ENCODE peak calls at places on chromosomes 1 and 21, in five cellular contexts. R is neural progenitor cell, W is IMR-90, O is H9, B is SK-N-SH. Y is an unnamed sample.
A peak's percentile ranks its signal among the peaks of the same experiment; 100 is the strongest.

GRCh38 chr1:53681647-53682368 is 57.2 kb downstream of the GLIS1 start:
- DNase-seq in R (peak; percentile 87), W (peak; percentile 24), O (peak; percentile 89), B (peak; percentile 79), Y (peak; percentile 87)

GRCh38 chr1:154657547-154657946 is 49.6 kb upstream of the ADAR start:
- DNase-seq in R (no peak), W (no peak), O (no peak), B (no peak), Y (no peak)

GRCh38 chr1:167518331-167518700 is at the start of gene CD247:
- DNase-seq in R (no peak), W (no peak), O (no peak), B (no peak), Y (no peak)

GRCh38 chr1:205396972-205397616 is 24.8 kb downstream of the LEMD1 start:
- DNase-seq in R (peak; percentile 82), W (peak; percentile 43), O (peak; percentile 67), B (peak; percentile 75), Y (peak; percentile 68)

GRCh38 chr21:30733026-30733425 is 14.0 kb downstream of the KRTAP21-2 start:
- DNase-seq in R (no peak), W (no peak), O (no peak), B (no peak), Y (no peak)

GRCh38 chr21:44919913-44920693 is 596 bp downstream of the ITGB2 start:
- DNase-seq in R (no peak), W (no peak), O (no peak), B (no peak), Y (no peak)

GRCh38 chr1:9263984-9264929 is 28.4 kb upstream of the SPSB1 start:
- DNase-seq in R (no peak), W (no peak), O (no peak), B (no peak), Y (no peak)

GRCh38 chr1:38050397-38051141 is 4.0 kb upstream of the POU3F1 start:
- DNase-seq in R (peak; percentile 74), W (peak; percentile 23), O (no peak), B (no peak), Y (no peak)

GRCh38 chr1:157948547-157949152 is 44.8 kb upstream of the KIRREL1 start:
- DNase-seq in R (peak; percentile 85), W (peak; percentile 42), O (peak; percentile 78), B (no peak), Y (peak; percentile 77)

GRCh38 chr1:157941939-157942338 is 51.5 kb upstream of the KIRREL1 start:
- DNase-seq in R (no peak), W (no peak), O (no peak), B (no peak), Y (no peak)

GRCh38 chr1:157944666-157945280 is 48.7 kb upstream of the KIRREL1 start:
- DNase-seq in R (no peak), W (no peak), O (no peak), B (no peak), Y (peak; percentile 17)
- H2AFZ ChIP-seq in R (no peak overlapping the region), W (no peak overlapping the region), O (no peak overlapping the region), B (no peak overlapping the region), Y (no peak overlapping the region)

GRCh38 chr1:116875391-116875790 is 34.3 kb upstream of the PTGFRN start:
- DNase-seq in R (no peak), W (no peak), O (peak; percentile 57), B (no peak), Y (no peak)
- H2AFZ ChIP-seq in R (no peak overlapping the region), W (no peak overlapping the region), O (no peak overlapping the region), B (no peak overlapping the region), Y (no peak overlapping the region)

DNA sequence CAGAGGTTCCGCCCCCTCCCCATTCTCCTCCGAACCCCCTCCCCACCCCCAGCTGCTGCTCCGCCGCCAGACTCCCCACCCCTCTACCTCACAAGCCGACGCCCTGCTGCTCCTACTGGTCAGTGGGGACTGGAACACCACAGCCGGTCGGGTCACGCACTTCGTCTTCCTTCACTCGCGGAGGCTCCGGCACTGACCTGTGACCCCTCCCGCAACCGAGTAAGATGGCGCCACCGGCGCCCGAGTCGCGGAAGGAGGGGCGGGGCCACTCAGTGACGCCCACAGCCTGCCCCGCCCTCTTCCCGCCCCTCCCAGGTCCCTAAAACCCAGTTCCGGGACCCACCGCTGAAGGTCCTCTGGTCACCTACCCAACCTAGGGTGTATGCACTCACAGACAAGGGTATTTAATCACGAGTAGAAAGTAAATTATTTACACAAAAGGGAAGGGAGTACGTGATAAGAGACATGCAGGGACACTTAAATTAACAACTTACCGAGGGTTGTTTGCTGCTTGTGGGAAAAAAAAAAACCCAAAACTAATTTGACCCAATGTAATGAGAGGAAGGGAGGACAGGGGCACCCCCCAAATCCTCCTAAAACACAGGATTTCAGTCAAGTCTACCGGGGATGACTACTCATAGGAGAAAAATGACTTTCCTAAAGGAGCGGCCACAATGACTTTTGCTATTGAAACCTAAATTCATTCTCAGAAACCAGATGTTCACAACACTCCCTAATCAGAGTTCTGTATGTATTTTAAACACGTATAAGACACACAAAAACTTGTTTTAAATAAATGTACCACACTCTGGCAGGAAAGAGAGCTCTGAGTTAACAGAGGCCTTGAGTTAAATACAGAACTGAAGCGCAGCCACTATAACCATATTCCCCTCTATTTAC is at the start of gene RIT1:
- DNase-seq in R (peak; percentile 95), W (peak; percentile 72), O (peak; percentile 91), B (peak; percentile 92), Y (peak; percentile 94)
- H2AFZ ChIP-seq in R (peak within 1 kb of the TSS; percentile 66), W (peak within 1 kb of the TSS; percentile 92), O (no peak within 1 kb of the TSS), B (peak within 1 kb of the TSS; percentile 67), Y (peak within 1 kb of the TSS; percentile 84)

DNA sequence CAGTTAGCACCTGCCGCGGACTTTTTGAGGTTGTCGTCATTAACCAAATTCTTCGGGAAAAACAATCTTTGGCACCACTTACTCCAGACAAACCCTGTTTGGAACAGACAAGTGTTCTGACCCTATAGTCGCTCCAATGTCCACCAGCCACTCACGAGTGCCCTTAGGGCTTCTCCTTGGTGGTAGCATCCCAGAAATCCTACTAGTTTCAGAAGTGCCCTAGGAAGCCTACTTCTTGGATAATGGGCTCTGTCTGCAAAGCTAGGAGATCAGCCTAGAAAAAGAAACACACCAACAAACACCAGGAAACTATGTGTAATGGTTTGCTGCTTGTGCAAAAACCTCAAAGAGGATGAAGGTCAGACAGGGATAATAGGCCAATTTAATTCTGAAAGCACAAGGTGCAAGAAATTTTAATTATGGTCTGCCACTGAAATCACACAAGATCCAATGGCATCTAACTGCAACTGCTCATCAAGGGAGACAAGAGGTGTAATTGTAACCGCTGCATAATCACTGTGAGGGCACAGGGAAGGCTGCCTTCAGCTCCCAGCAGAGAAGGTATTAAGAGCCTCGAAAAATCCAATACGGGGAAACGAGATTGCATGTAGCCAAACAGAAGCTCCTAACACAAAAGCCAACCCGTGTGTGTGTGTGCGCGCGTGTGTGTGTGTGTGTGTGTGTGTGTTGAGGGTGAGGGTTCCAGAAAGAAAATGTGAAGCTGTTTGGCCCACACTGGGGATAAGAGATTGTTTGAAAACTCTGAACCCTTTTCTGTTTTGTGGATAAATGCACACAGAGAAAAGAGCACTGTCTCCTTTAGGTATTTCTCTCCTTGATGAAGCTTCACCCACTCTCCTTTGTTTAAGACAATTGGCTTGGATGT is 2.2 kb downstream of the WLS start:
- DNase-seq in R (peak; percentile 68), W (peak; percentile 47), O (no peak), B (no peak), Y (peak; percentile 16)
- H2AFZ ChIP-seq in R (no peak overlapping the region), W (no peak overlapping the region), O (no peak overlapping the region), B (peak overlapping the region; percentile 54), Y (no peak overlapping the region)

GRCh38 chr1:194117582-194117981 is 931.2 kb upstream of the B3GALT2 start:
- DNase-seq in R (peak; percentile 39), W (no peak), O (peak; percentile 86), B (peak; percentile 21), Y (no peak)

GRCh38 chr1:194118086-194118485 is 931.7 kb upstream of the B3GALT2 start:
- DNase-seq in R (no peak), W (no peak), O (no peak), B (no peak), Y (no peak)

DNA sequence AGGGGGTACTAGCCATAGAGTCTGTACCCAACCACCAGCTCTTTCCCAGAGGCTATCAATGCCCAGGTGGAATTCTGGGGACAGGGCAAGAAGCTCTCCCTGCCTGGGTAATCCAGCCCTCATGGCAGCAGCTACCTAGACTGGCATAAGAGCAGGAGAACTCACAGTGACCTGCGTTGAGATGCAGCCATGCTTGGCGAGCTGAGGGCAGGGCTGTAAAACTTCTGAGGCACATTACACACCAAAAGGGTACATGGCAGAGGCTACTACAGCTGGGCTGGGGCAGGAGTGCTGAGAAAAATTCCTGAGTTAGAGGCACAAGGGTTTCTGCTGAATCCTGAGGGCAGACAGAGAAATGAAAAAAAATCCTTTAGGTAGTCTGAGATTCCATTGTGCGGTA is 927.9 kb upstream of the B3GALT2 start:
- DNase-seq in R (no peak), W (no peak), O (no peak), B (no peak), Y (no peak)
- H2AFZ ChIP-seq in R (peak overlapping the region; percentile 63), W (peak overlapping the region; percentile 1), O (no peak overlapping the region), B (no peak overlapping the region), Y (no peak overlapping the region)

DNA sequence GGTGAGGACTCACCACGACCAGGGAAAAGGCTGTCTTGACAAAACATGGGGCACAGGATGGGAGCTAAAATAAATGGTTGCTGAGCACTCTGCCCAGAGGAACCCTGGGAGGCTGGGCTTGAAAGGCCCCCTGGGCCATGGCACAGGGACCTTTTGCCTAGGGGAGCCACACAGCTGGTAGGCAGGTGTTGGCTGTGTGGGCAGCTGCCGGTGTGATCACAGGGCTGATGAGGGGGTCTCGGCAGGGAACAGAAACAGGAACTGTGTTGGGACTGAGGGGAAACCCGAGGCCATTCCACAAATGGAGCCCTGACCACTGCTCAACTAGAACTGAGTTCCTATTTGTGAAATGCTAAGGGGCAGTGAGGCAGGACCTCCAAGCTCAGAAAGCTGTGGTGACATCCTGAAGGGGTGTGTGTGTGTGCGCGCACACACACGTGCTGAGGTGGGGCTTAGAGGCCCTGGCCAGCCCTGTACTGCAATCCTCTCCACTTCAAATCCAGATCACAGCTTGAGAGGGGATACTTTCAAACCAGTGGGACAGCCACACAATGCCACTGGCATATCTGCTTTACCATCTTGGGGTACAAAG is 6.4 kb upstream of the THEM5 start:
- DNase-seq in R (no peak), W (no peak), O (no peak), B (no peak), Y (no peak)
- H2AFZ ChIP-seq in R (no peak overlapping the region), W (peak overlapping the region; percentile 39), O (no peak overlapping the region), B (no peak overlapping the region), Y (no peak overlapping the region)

GRCh38 chr1:33430751-33431593 is at the start of gene PHC2:
- DNase-seq in R (peak; percentile 99), W (peak; percentile 94), O (peak; percentile 99), B (peak; percentile 97), Y (peak; percentile 99)
- H2AFZ ChIP-seq in R (peak within 1 kb of the TSS; percentile 53), W (peak within 1 kb of the TSS; percentile 93), O (no peak within 1 kb of the TSS), B (peak within 1 kb of the TSS; percentile 67), Y (peak within 1 kb of the TSS; percentile 87)

GRCh38 chr1:12757836-12758235 is 11.8 kb downstream of the CFAP107 start:
- DNase-seq in R (peak; percentile 14), W (no peak), O (no peak), B (no peak), Y (no peak)
- H2AFZ ChIP-seq in R (no peak overlapping the region), W (no peak overlapping the region), O (no peak overlapping the region), B (no peak overlapping the region), Y (no peak overlapping the region)